ENCODE peak calls at places on chromosomes 4 and X, in nine cellular contexts. One of them, this sample, is unnamed.
A peak's percentile ranks its signal among the peaks of the same experiment; 100 is the strongest.

GRCh38 chr4:164212134-164212533 is 541.8 kb upstream of the SMIM31 start:
- DNase-seq in PC-3: peak; percentile 56
- DNase-seq in mammary epithelial cell: peak; percentile 69
- DNase-seq in fibroblast of lung: peak; percentile 74
- DNase-seq in DND-41: no peak
- DNase-seq in HepG2: no peak
- DNase-seq in neural progenitor cell: no peak
- DNase-seq in H1: no peak
- DNase-seq in HCT116: no peak
- DNase-seq in this sample: no peak

GRCh38 chr4:42151568-42152506 is 618 bp downstream of the BEND4 start:
- DNase-seq in fibroblast of lung: no peak
- DNase-seq in H1: peak; percentile 89
- DNase-seq in neural progenitor cell: peak; percentile 90
- DNase-seq in DND-41: no peak
- DNase-seq in HepG2: no peak
- DNase-seq in HCT116: no peak
- DNase-seq in PC-3: no peak
- DNase-seq in mammary epithelial cell: no peak
- DNase-seq in this sample: peak; percentile 26

GRCh38 chrX:40573763-40574162 is 7.0 kb upstream of the ATP6AP2 start:
- DNase-seq in mammary epithelial cell: peak; percentile 14
- DNase-seq in HCT116: no peak
- DNase-seq in DND-41: peak; percentile 35
- DNase-seq in neural progenitor cell: no peak
- DNase-seq in H1: peak; percentile 46
- DNase-seq in fibroblast of lung: no peak
- DNase-seq in HepG2: peak; percentile 18
- DNase-seq in PC-3: peak; percentile 50
- DNase-seq in this sample: no peak

GRCh38 chrX:39896951-39897740 is 200.6 kb downstream of the BCOR start:
- DNase-seq in HepG2: peak; percentile 24
- DNase-seq in fibroblast of lung: peak; percentile 82
- DNase-seq in HCT116: no peak
- DNase-seq in mammary epithelial cell: peak; percentile 57
- DNase-seq in DND-41: no peak
- DNase-seq in PC-3: peak; percentile 72
- DNase-seq in neural progenitor cell: peak; percentile 84
- DNase-seq in H1: peak; percentile 52
- DNase-seq in this sample: peak; percentile 56

GRCh38 chrX:46575991-46576392 is 2.4 kb downstream of the CHST7 start:
- DNase-seq in H1: no peak
- DNase-seq in fibroblast of lung: peak; percentile 40
- DNase-seq in mammary epithelial cell: peak; percentile 32
- DNase-seq in HepG2: peak; percentile 48
- DNase-seq in DND-41: no peak
- DNase-seq in PC-3: peak; percentile 32
- DNase-seq in HCT116: no peak
- DNase-seq in neural progenitor cell: peak; percentile 24
- DNase-seq in this sample: no peak

GRCh38 chr4:167234388-167234881 is at the start of gene SPOCK3:
- DNase-seq in neural progenitor cell: peak; percentile 75
- DNase-seq in HepG2: no peak
- DNase-seq in H1: no peak
- DNase-seq in HCT116: peak; percentile 18
- DNase-seq in PC-3: peak; percentile 44
- DNase-seq in DND-41: no peak
- DNase-seq in mammary epithelial cell: peak; percentile 47
- DNase-seq in fibroblast of lung: peak; percentile 54
- DNase-seq in this sample: peak; percentile 70

GRCh38 chr4:720111-720860 is 14.7 kb downstream of the PCGF3 start:
- DNase-seq in H1: no peak
- DNase-seq in DND-41: no peak
- DNase-seq in neural progenitor cell: no peak
- DNase-seq in HepG2: no peak
- DNase-seq in HCT116: no peak
- DNase-seq in mammary epithelial cell: no peak
- DNase-seq in fibroblast of lung: no peak
- DNase-seq in PC-3: no peak
- DNase-seq in this sample: no peak

GRCh38 chrX:118723376-118723775 is 4.0 kb upstream of the IL13RA1 start:
- DNase-seq in H1: no peak
- DNase-seq in neural progenitor cell: no peak
- DNase-seq in HepG2: no peak
- DNase-seq in PC-3: peak; percentile 48
- DNase-seq in DND-41: no peak
- DNase-seq in mammary epithelial cell: peak; percentile 25
- DNase-seq in fibroblast of lung: no peak
- DNase-seq in HCT116: no peak
- DNase-seq in this sample: no peak

GRCh38 chr4:153655928-153656327 is 28.2 kb upstream of the TLR2 start:
- DNase-seq in PC-3: no peak
- DNase-seq in H1: no peak
- DNase-seq in HCT116: no peak
- DNase-seq in mammary epithelial cell: peak; percentile 86
- DNase-seq in DND-41: no peak
- DNase-seq in neural progenitor cell: no peak
- DNase-seq in HepG2: no peak
- DNase-seq in fibroblast of lung: peak; percentile 8
- DNase-seq in this sample: no peak

GRCh38 chr4:15648600-15648999 is 6.6 kb downstream of the FBXL5 start:
- DNase-seq in fibroblast of lung: no peak
- DNase-seq in mammary epithelial cell: no peak
- DNase-seq in H1: no peak
- DNase-seq in HCT116: no peak
- DNase-seq in HepG2: no peak
- DNase-seq in DND-41: no peak
- DNase-seq in neural progenitor cell: no peak
- DNase-seq in PC-3: no peak
- DNase-seq in this sample: no peak

GRCh38 chr4:27145556-27145955 is 284.9 kb downstream of the STIM2 start:
- DNase-seq in DND-41: no peak
- DNase-seq in HCT116: no peak
- DNase-seq in mammary epithelial cell: no peak
- DNase-seq in neural progenitor cell: no peak
- DNase-seq in PC-3: no peak
- DNase-seq in H1: no peak
- DNase-seq in fibroblast of lung: peak; percentile 7
- DNase-seq in HepG2: no peak
- DNase-seq in this sample: no peak

GRCh38 chrX:111568356-111568755 is 56.9 kb downstream of the SERTM2 start:
- DNase-seq in H1: no peak
- DNase-seq in neural progenitor cell: peak; percentile 59
- DNase-seq in mammary epithelial cell: peak; percentile 8
- DNase-seq in fibroblast of lung: peak; percentile 4
- DNase-seq in PC-3: peak; percentile 2
- DNase-seq in DND-41: no peak
- DNase-seq in HCT116: peak; percentile 6
- DNase-seq in HepG2: peak; percentile 0
- DNase-seq in this sample: peak; percentile 50

GRCh38 chrX:1521459-1521956 is 15.5 kb downstream of the P2RY8 start:
- DNase-seq in PC-3: no peak
- DNase-seq in fibroblast of lung: no peak
- DNase-seq in H1: peak; percentile 46
- DNase-seq in HepG2: peak; percentile 29
- DNase-seq in mammary epithelial cell: no peak
- DNase-seq in neural progenitor cell: no peak
- DNase-seq in HCT116: no peak
- DNase-seq in DND-41: peak; percentile 4
- DNase-seq in this sample: no peak

GRCh38 chr4:42280327-42281095 is 116.8 kb upstream of the SHISA3 start:
- DNase-seq in HCT116: peak; percentile 35
- DNase-seq in fibroblast of lung: no peak
- DNase-seq in HepG2: no peak
- DNase-seq in PC-3: peak; percentile 48
- DNase-seq in DND-41: peak; percentile 26
- DNase-seq in neural progenitor cell: peak; percentile 39
- DNase-seq in H1: no peak
- DNase-seq in mammary epithelial cell: no peak
- DNase-seq in this sample: peak; percentile 37

GRCh38 chr4:141417387-141417786 is 196.7 kb downstream of the ZNF330 start:
- DNase-seq in HepG2: no peak
- DNase-seq in DND-41: no peak
- DNase-seq in neural progenitor cell: no peak
- DNase-seq in fibroblast of lung: peak; percentile 76
- DNase-seq in HCT116: no peak
- DNase-seq in mammary epithelial cell: peak; percentile 9
- DNase-seq in PC-3: no peak
- DNase-seq in H1: no peak
- DNase-seq in this sample: no peak

GRCh38 chr4:36267491-36268254 is 13.7 kb upstream of the DTHD1 start:
- DNase-seq in HCT116: no peak
- DNase-seq in HepG2: no peak
- DNase-seq in fibroblast of lung: no peak
- DNase-seq in DND-41: no peak
- DNase-seq in H1: no peak
- DNase-seq in mammary epithelial cell: no peak
- DNase-seq in PC-3: no peak
- DNase-seq in neural progenitor cell: no peak
- DNase-seq in this sample: no peak

GRCh38 chrX:82232679-82233078 is 1030.8 kb downstream of the SH3BGRL start:
- DNase-seq in neural progenitor cell: no peak
- DNase-seq in mammary epithelial cell: no peak
- DNase-seq in HepG2: no peak
- DNase-seq in DND-41: no peak
- DNase-seq in PC-3: no peak
- DNase-seq in fibroblast of lung: no peak
- DNase-seq in H1: no peak
- DNase-seq in HCT116: no peak
- DNase-seq in this sample: no peak

DNA sequence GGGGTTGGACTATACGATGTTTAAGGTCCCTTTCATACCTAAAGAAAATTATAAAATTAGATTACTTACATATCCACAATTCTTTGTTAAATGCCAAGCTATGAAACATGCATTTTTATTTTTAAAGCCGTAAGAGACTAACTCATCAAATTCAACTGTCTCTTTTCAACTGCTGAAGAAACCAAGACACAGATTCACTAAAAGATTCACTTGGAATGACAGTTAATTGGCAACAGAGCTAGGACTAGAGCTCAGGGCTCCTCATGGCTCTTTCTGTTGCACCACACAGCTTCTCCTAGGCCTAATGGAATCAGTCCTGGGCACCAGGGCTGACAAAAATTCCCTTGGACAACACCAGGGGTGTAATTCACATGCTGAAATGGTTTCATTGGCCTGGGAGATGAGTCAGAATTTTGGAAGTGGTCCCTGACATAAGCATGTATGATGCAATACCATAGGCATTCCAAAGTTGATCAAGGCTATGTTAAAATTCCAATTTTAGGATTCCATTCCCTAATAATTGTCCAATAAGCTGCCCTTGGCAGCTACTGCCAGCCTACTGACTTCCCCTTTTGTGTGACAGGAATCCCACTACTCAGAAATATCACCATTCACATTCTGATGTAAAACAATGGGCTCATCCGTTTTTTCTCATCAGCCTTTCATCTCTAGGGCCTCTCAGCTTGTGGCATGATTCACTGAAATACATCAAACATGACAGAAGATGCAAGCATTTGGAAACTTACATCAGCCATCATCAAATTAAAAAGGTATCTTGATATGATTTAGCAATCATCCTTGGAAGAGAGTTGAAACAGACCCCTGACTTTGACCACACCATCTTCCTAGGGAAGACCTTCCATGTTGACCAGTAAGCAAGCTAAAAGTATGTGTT is 54.2 kb downstream of the PLAC1 start:
- DNase-seq in HepG2: no peak
- DNase-seq in mammary epithelial cell: peak; percentile 74
- DNase-seq in PC-3: peak; percentile 85
- DNase-seq in fibroblast of lung: peak; percentile 86
- DNase-seq in neural progenitor cell: no peak
- DNase-seq in HCT116: peak; percentile 71
- DNase-seq in H1: no peak
- DNase-seq in DND-41: no peak
- DNase-seq in this sample: no peak
- TF ChIP-seq CTCF in HepG2: no peak
- TF ChIP-seq CTCF in mammary epithelial cell: peak; percentile 18
- TF ChIP-seq CTCF in PC-3: peak; percentile 32
- TF ChIP-seq CTCF in fibroblast of lung: no peak
- TF ChIP-seq CTCF in neural progenitor cell: no peak
- TF ChIP-seq CTCF in HCT116: no peak
- TF ChIP-seq CTCF in H1: no peak
- TF ChIP-seq CTCF in DND-41: no peak
- TF ChIP-seq CTCF in this sample: no peak

DNA sequence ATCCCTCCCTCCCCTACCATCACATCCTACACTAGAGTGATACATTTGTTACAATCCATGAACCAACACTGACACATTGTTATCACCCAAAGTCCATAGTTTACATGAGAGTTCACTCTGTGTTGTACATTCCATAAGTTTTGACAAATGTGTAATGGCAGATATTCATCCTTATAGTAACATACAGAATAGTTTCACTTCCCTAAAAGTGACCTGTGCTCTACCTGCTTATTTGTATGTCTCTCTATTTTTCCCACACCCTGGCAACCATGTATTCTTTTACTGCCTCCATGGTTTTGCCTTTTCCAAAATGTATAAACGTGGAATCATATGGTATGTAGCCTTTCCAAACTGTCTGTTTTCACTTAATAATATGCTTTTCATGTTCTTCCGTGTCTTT is 42.2 kb upstream of the HPGD start:
- DNase-seq in mammary epithelial cell: no peak
- DNase-seq in HCT116: no peak
- DNase-seq in HepG2: no peak
- DNase-seq in PC-3: no peak
- DNase-seq in neural progenitor cell: no peak
- DNase-seq in DND-41: no peak
- DNase-seq in H1: no peak
- DNase-seq in fibroblast of lung: no peak
- DNase-seq in this sample: no peak
- H3K4me1 ChIP-seq in mammary epithelial cell: no peaks in the 10 kb centered on the region
- H3K4me1 ChIP-seq in HCT116: no peaks in the 10 kb centered on the region
- H3K4me1 ChIP-seq in HepG2: no peaks in the 10 kb centered on the region
- H3K4me1 ChIP-seq in PC-3: no peaks in the 10 kb centered on the region
- H3K4me1 ChIP-seq in neural progenitor cell: peaks cover 16% of the 10 kb centered on the region
- H3K4me1 ChIP-seq in DND-41: no peaks in the 10 kb centered on the region
- H3K4me1 ChIP-seq in H1: peaks cover 3% of the 10 kb centered on the region
- H3K4me1 ChIP-seq in fibroblast of lung: no peaks in the 10 kb centered on the region
- H3K4me1 ChIP-seq in this sample: no peaks in the 10 kb centered on the region

GRCh38 chrX:72526534-72527508 is 45.8 kb downstream of the HDAC8 start:
- DNase-seq in HepG2: no peak
- DNase-seq in DND-41: no peak
- DNase-seq in fibroblast of lung: peak; percentile 53
- DNase-seq in PC-3: no peak
- DNase-seq in H1: no peak
- DNase-seq in mammary epithelial cell: no peak
- DNase-seq in HCT116: no peak
- DNase-seq in neural progenitor cell: no peak
- DNase-seq in this sample: peak; percentile 5
- H2AFZ ChIP-seq in HepG2: no peak overlapping the region
- H2AFZ ChIP-seq in DND-41: no peak overlapping the region
- H2AFZ ChIP-seq in fibroblast of lung: no peak overlapping the region
- H2AFZ ChIP-seq in PC-3: no peak overlapping the region
- H2AFZ ChIP-seq in H1: no peak overlapping the region
- H2AFZ ChIP-seq in mammary epithelial cell: no peak overlapping the region
- H2AFZ ChIP-seq in HCT116: no peak overlapping the region
- H2AFZ ChIP-seq in neural progenitor cell: no peak overlapping the region
- H2AFZ ChIP-seq in this sample: no peak overlapping the region

DNA sequence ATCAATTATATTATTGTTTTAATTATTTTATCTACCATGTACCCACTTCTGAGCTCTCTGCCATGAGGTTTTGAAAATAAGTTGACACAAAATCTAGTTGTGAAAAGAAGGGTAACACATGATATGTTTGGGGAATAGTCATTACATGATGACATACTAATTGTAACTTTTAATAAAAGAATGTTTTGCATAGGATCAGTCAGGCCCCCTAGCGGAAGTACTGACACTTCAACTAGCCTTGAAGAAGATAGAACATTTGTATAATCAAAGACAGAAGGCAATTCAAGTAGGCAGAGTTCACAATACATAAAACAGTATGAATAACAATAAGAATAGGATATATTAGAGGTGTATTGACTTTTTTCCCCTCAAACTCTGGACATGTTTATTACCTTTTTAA is 1191.0 kb upstream of the AGA start:
- DNase-seq in fibroblast of lung: no peak
- DNase-seq in HepG2: no peak
- DNase-seq in DND-41: no peak
- DNase-seq in mammary epithelial cell: no peak
- DNase-seq in neural progenitor cell: no peak
- DNase-seq in PC-3: peak; percentile 28
- DNase-seq in H1: no peak
- DNase-seq in HCT116: peak; percentile 6
- DNase-seq in this sample: no peak
- TF ChIP-seq CTCF in fibroblast of lung: no peak
- TF ChIP-seq CTCF in HepG2: no peak
- TF ChIP-seq CTCF in DND-41: no peak
- TF ChIP-seq CTCF in mammary epithelial cell: no peak
- TF ChIP-seq CTCF in neural progenitor cell: peak; percentile 42
- TF ChIP-seq CTCF in PC-3: peak; percentile 58
- TF ChIP-seq CTCF in H1: no peak
- TF ChIP-seq CTCF in HCT116: peak; percentile 53
- TF ChIP-seq CTCF in this sample: no peak

This sample was measured in hepatocyte.